ENCODE peak calls at places on chromosomes 11 and 22, in four cellular contexts. J is NCI-H345; Y is GF-D8; Q is stimulated activated effector memory CD8-positive, alpha-beta T cell treated with anti-CD3 and anti-CD28 coated beads, Interleukin-12 subunit alpha, Interleukin-12 subunit beta, amount 100 ng/mL, for 72 hours. I is an unnamed sample.

GRCh38 chr22:19807914-19808872 is 46.5 kb downstream of the GNB1L start:
- DNase-seq in Q (no peak), J (no peak), Y (no peak), I (no peak)

GRCh38 chr22:32723632-32724031 is 77.9 kb upstream of the TIMP3 start:
- DNase-seq in Y (peak; percentile 96), Q (no peak), J (no peak), I (peak; percentile 94)

GRCh38 chr11:24592342-24592741 is 95.5 kb downstream of the LUZP2 start:
- DNase-seq in J (no peak), Q (no peak), Y (no peak), I (no peak)

GRCh38 chr11:61347916-61348461 is 13.7 kb downstream of the CYB561A3 start:
- DNase-seq in J (no peak), Y (peak; percentile 48), Q (no peak), I (peak; percentile 51)

GRCh38 chr11:85810521-85810870 is 445 bp downstream of the SYTL2 start:
- DNase-seq in Y (no peak), J (no peak), Q (no peak), I (no peak)

GRCh38 chr11:120273432-120273831 is 33.5 kb downstream of the POU2F3 start:
- DNase-seq in Y (no peak), J (no peak), Q (no peak), I (no peak)

GRCh38 chr11:2004466-2004865 is 6.8 kb upstream of the H19 start:
- DNase-seq in J (no peak), Y (no peak), Q (no peak), I (no peak)

GRCh38 chr11:128901655-128902514 is 10.7 kb downstream of the KCNJ5 start:
- DNase-seq in J (no peak), Q (no peak), Y (no peak), I (no peak)

GRCh38 chr22:34055525-34056200 is 135.4 kb upstream of the LARGE1 start:
- DNase-seq in Q (no peak), J (peak; percentile 0), Y (no peak), I (no peak)

GRCh38 chr11:130465259-130465658 is 16.8 kb downstream of the ADAMTS15 start:
- DNase-seq in Y (no peak), J (no peak), Q (no peak), I (no peak)

GRCh38 chr11:45041556-45041955 is 90.9 kb upstream of the TP53I11 start:
- DNase-seq in Q (no peak), Y (no peak), J (peak; percentile 93), I (no peak)

GRCh38 chr11:62152245-62153086 is 28.7 kb downstream of the INCENP start:
- DNase-seq in Q (no peak), J (no peak), Y (no peak), I (no peak)

GRCh38 chr22:46027219-46028068 is 50.5 kb upstream of the WNT7B start:
- DNase-seq in Y (no peak), J (no peak), Q (no peak), I (no peak)

GRCh38 chr11:130478204-130478701 is 29.8 kb downstream of the ADAMTS15 start:
- DNase-seq in J (no peak), Q (no peak), Y (no peak), I (no peak)

GRCh38 chr11:32153747-32154146 is 62.9 kb downstream of the RCN1 start:
- DNase-seq in Q (no peak), J (no peak), Y (no peak), I (no peak)

GRCh38 chr22:49632199-49633009 is 195.3 kb downstream of the BRD1 start:
- DNase-seq in Y (no peak), Q (no peak), J (peak; percentile 81), I (no peak)

GRCh38 chr22:40044870-40045834 is 50.4 kb downstream of the FAM83F start:
- DNase-seq in Q (peak; percentile 63), Y (peak; percentile 22), J (peak; percentile 39), I (no peak)

GRCh38 chr11:121416909-121417567 is 35.1 kb upstream of the SORL1 start:
- DNase-seq in Q (peak; percentile 23), Y (peak; percentile 100), J (no peak), I (peak; percentile 99)

GRCh38 chr11:13983081-13983751 is 20.7 kb downstream of the SPON1 start:
- DNase-seq in Y (no peak), J (no peak), Q (no peak), I (no peak)

GRCh38 chr11:83656931-83657330 is 370.8 kb upstream of the CCDC90B start:
- DNase-seq in Y (no peak), Q (no peak), J (no peak), I (no peak)

GRCh38 chr11:40306938-40307548 is 1152.4 kb downstream of the LRRC4C start:
- DNase-seq in Q (no peak), Y (no peak), J (peak; percentile 5), I (peak; percentile 7)

GRCh38 chr22:30240541-30241417 is 5.8 kb downstream of the LIF start:
- DNase-seq in Q (no peak), J (no peak), Y (no peak), I (no peak)

GRCh38 chr11:46724088-46724487 is 5.1 kb downstream of the F2 start:
- DNase-seq in J (no peak), Y (no peak), Q (no peak), I (no peak)

GRCh38 chr11:110376711-110377324 is 52.9 kb upstream of the FDX1 start:
- DNase-seq in J (peak; percentile 84), Y (peak; percentile 67), Q (no peak), I (peak; percentile 38)

GRCh38 chr11:86524603-86525352 is 147.6 kb downstream of the ME3 start:
- DNase-seq in J (no peak), Q (no peak), Y (no peak), I (no peak)

GRCh38 chr22:22764085-22764484 is 119.7 kb downstream of the GGTLC2 start:
- DNase-seq in Q (no peak), Y (no peak), J (no peak), I (no peak)

GRCh38 chr11:8090756-8091155 is 9.7 kb downstream of the TUB start:
- DNase-seq in Q (no peak), J (peak; percentile 21), Y (no peak), I (peak; percentile 4)

GRCh38 chr22:18078329-18079041 is 695 bp downstream of the PEX26 start:
- DNase-seq in Y (no peak), Q (peak; percentile 16), J (peak; percentile 9), I (peak; percentile 11)

GRCh38 chr22:19291580-19292261 is at the start of gene CLTCL1:
- DNase-seq in J (peak; percentile 60), Q (peak; percentile 66), Y (peak; percentile 26), I (peak; percentile 22)

GRCh38 chr11:104327864-104328513 is 164.0 kb upstream of the PDGFD start:
- DNase-seq in J (no peak), Y (no peak), Q (no peak), I (no peak)